ENCODE peak calls at places on chromosomes 13 and 19, in nine cellular contexts. R is left lung, S is AG10803, B is mucosa of descending colon, Q is astrocyte of the spinal cord, C is colonic mucosa, F is cardiac muscle cell, L is lung, A is AG04450. X is an unnamed sample.

GRCh38 chr13:55087085-55087484 is 2053.6 kb upstream of the PRR20A start:
- DNase-seq in F (no peak), C (no peak), B (no peak), L (no peak), Q (no peak), S (no peak), A (no peak), R (no peak), X (no peak)

GRCh38 chr13:113150545-113151365 is 7.7 kb upstream of the PROZ start:
- DNase-seq in A (no peak), Q (no peak), R (no peak), S (no peak), C (no peak), B (no peak), L (no peak), F (no peak), X (no peak)

GRCh38 chr13:28830580-28830979 is 10.4 kb downstream of the MTUS2 start:
- DNase-seq in L (no peak), F (no peak), Q (no peak), A (no peak), R (no peak), C (no peak), S (no peak), B (no peak), X (no peak)

GRCh38 chr13:43374621-43375020 is 351.2 kb downstream of the DNAJC15 start:
- DNase-seq in L (no peak), A (no peak), B (no peak), F (no peak), R (no peak), S (peak), C (no peak), Q (peak), X (no peak)

GRCh38 chr19:10085641-10086031 is 481 bp upstream of the SHFL start:
- DNase-seq in L (no peak), A (no peak), C (no peak), F (no peak), Q (no peak), R (no peak), S (no peak), B (no peak), X (no peak)

GRCh38 chr13:46211116-46211515 is 612 bp upstream of the LRRC63 start:
- DNase-seq in S (no peak), C (no peak), R (no peak), F (no peak), L (no peak), Q (peak), A (no peak), B (no peak), X (no peak)

GRCh38 chr13:30256713-30257432 is 50.5 kb downstream of the KATNAL1 start:
- DNase-seq in B (no peak), R (no peak), A (no peak), F (peak), S (peak), L (no peak), Q (no peak), C (no peak), X (no peak)

GRCh38 chr19:49855676-49856573 is 5.0 kb downstream of the PTOV1 start:
- DNase-seq in F (no peak), C (peak), B (no peak), Q (no peak), L (no peak), S (no peak), A (no peak), R (no peak), X (no peak)

GRCh38 chr13:23510979-23511735 is 59.1 kb upstream of the TNFRSF19 start:
- DNase-seq in R (no peak), L (no peak), C (no peak), A (no peak), F (peak), S (no peak), Q (peak), B (no peak), X (no peak)

GRCh38 chr19:40366697-40367561 is 18.4 kb downstream of the PLD3 start:
- DNase-seq in S (no peak), A (no peak), F (peak), C (no peak), Q (peak), L (peak), B (no peak), R (peak), X (no peak)

GRCh38 chr13:19088416-19088815 is 93.2 kb downstream of the TUBA3C start:
- DNase-seq in Q (no peak), S (no peak), F (no peak), A (no peak), C (no peak), R (no peak), L (peak), B (no peak), X (no peak)

GRCh38 chr13:113562085-113562749 is 22.3 kb upstream of the TFDP1 start:
- DNase-seq in C (peak), B (peak), F (peak), A (peak), L (peak), Q (peak), S (peak), R (peak), X (peak)

GRCh38 chr19:49064768-49065611 is at the start of gene NTF4:
- DNase-seq in C (peak), L (no peak), Q (no peak), B (peak), R (peak), F (peak), S (no peak), A (no peak), X (no peak)

GRCh38 chr13:41059466-41059865 is 1.8 kb upstream of the WBP4 start:
- DNase-seq in F (no peak), L (no peak), S (peak), R (no peak), B (no peak), Q (peak), A (no peak), C (no peak), X (no peak)

GRCh38 chr13:46317120-46317519 is 69.9 kb downstream of the RUBCNL start:
- DNase-seq in F (no peak), R (no peak), L (no peak), A (no peak), S (peak), C (no peak), Q (peak), B (no peak), X (no peak)

GRCh38 chr13:48235100-48235813 is 2.3 kb downstream of the ITM2B start:
- DNase-seq in C (no peak), F (peak), Q (peak), S (peak), B (no peak), A (no peak), L (no peak), R (no peak), X (no peak)

GRCh38 chr13:68257111-68257842 is 1027.1 kb upstream of the PCDH9 start:
- DNase-seq in F (no peak), A (no peak), S (no peak), L (no peak), B (no peak), C (no peak), R (no peak), Q (peak), X (no peak)

GRCh38 chr19:51172223-51172622 is 30.1 kb downstream of the SIGLEC7 start:
- DNase-seq in F (no peak), C (no peak), L (no peak), R (no peak), S (no peak), B (no peak), Q (no peak), A (no peak), X (no peak)

GRCh38 chr13:25375727-25376358 is 4.1 kb downstream of the ATP8A2 start:
- DNase-seq in L (peak), A (peak), R (no peak), B (no peak), C (peak), Q (peak), S (peak), F (peak), X (no peak)

GRCh38 chr19:55614711-55615552 is 9.4 kb downstream of the ZNF784 start:
- DNase-seq in A (no peak), R (no peak), F (no peak), B (no peak), Q (no peak), S (no peak), C (no peak), L (no peak), X (no peak)

GRCh38 chr13:24223341-24224231 is 63.1 kb downstream of the SPATA13 start:
- DNase-seq in F (no peak), L (no peak), A (no peak), R (no peak), C (no peak), S (no peak), B (no peak), Q (no peak), X (no peak)

GRCh38 chr19:58500242-58500641 is 11.6 kb downstream of the SLC27A5 start:
- DNase-seq in F (no peak), B (peak), R (no peak), L (no peak), S (no peak), C (no peak), A (no peak), Q (no peak), X (no peak)

GRCh38 chr19:49761625-49762311 is 1.3 kb downstream of the TSKS start:
- DNase-seq in F (peak), S (peak), R (no peak), A (no peak), C (no peak), L (no peak), Q (peak), B (no peak), X (no peak)

DNA sequence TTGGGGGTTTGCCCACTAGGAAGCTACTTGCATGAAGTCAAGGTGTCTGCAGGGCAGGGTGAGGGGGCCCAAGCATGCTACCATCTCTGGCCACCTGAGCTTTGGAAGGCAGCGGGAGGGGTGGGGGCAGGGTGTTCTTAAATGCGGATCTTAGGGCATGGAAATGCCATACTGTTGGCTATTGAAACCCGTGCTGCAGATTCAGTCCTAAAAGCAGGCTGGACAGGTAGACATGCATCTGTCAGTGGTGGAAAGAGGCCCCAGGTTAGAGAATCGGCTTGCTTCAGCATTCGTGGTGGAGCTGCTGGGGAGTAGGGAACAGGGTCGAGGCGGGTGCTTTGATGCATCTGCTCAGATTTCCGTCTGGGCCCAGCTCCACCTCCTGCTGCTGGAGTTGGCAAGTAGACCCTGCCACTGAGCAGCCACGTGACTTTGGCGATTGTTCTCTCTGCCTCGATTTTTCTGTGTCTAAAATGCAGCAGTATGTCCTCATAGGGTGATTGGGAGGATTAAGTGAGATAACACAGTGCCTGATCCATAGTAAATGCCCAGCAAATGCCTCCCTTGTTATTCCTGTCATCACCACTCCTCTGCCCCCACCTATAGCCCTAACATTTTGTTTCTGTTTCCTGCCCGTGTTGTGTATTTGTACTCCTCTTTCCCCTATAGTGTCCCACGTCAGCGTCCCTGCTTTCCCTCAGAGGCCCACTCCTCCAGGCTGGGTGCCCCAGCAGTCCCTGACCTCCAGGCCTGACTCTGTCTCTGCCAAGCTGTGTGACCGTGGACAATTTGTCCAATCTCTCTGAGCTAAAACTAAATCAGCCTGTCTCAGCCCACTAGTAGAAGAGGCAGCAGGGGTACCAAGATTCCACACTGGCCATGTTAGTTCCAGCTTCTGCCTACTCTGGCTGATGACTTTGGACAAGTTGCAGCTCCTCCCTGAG is 5.8 kb downstream of the PPP1R37 start:
- DNase-seq in C (no peak), A (no peak), R (no peak), S (peak), F (no peak), L (no peak), Q (peak), B (no peak), X (no peak)
- H3K4me3 ChIP-seq in C (no peak), A (peak), R (no peak), S (peak), F (no peak), L (no peak), Q (no peak), B (no peak), X (peak)

GRCh38 chr19:3653865-3654513 is 27.4 kb upstream of the CACTIN start:
- DNase-seq in R (no peak), Q (no peak), B (no peak), F (no peak), C (no peak), A (no peak), L (no peak), S (no peak), X (no peak)
- TF ChIP-seq CTCF in R (no peak), Q (peak), B (no peak), F (peak), C (no peak), A (no peak), L (no peak), S (peak), X (peak)

DNA sequence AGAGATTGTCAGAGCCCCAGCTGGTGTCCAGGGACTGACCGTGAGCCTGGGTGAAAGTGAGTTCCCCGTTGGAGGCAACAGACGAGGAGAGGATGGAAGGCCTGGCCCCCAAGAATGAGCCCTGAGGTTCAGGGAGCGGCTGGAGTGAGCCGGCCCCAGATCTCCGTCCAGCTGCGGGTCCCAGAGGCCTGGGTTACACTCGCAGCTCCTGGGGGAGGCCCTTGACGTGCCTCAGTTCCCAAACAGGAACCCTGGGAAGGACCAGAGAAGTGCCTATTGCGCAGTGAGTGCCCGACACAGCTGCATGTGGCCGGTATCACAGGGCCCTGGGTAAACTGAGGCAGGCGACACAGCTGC is 1.1 kb upstream of the ELANE start:
- DNase-seq in Q (no peak), B (no peak), R (no peak), C (no peak), A (no peak), F (no peak), S (no peak), L (no peak), X (no peak)
- H3K4me3 ChIP-seq in Q (no peak), B (no peak), R (no peak), C (no peak), A (peak), F (no peak), S (peak), L (no peak), X (no peak)

DNA sequence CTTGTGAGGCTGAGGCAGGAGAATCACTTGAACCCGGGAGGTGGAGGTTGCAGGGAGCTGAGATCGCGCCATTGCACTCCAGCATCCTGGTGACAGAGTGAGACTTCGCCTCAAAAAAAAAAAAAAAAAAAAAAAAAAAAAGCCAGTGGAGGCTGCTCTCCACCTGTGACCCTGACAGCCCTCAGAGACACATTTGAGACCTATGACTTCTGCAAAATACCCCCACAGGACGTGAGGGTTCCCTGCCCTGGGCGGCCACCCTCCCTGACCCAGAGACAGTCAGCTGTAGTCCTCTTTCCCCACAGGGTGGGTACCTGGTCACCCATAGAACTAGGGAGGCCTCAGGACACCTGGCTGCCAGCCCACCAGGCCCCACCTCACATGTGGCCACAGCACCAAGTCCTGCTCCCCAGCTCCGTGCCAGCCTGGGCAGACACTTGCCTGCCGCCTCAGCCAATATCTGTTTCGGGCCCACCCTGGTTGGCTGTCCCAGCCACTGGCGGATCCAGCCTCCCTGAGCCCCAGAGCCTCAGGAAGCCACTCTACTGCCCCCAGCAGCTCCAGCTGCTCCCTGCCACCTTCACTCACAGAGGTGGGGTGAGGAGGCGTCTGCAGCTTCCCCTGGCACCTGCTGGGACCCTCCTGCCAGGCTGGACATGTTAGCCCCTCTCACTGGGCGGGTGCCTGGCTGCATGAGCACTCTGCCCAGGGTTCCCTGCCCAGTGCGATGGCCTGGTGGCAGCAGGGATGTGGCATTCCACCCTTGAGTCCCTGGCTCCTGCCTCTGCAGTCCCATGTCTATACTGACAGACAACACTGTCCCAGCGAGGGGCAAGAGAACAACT is 7.0 kb downstream of the MKNK2 start:
- DNase-seq in L (no peak), B (peak), A (no peak), F (no peak), Q (no peak), S (no peak), C (no peak), R (no peak), X (no peak)
- TF ChIP-seq CTCF in L (no peak), B (no peak), A (no peak), F (no peak), Q (no peak), S (no peak), C (no peak), R (no peak), X (peak)

GRCh38 chr13:39034085-39034484 is 3.8 kb downstream of the PROSER1 start:
- DNase-seq in L (no peak), Q (no peak), C (no peak), F (no peak), S (no peak), R (no peak), B (no peak), A (no peak), X (no peak)
- H3K4me3 ChIP-seq in L (no peak), Q (no peak), C (no peak), F (no peak), S (no peak), R (no peak), B (no peak), A (no peak), X (no peak)

DNA sequence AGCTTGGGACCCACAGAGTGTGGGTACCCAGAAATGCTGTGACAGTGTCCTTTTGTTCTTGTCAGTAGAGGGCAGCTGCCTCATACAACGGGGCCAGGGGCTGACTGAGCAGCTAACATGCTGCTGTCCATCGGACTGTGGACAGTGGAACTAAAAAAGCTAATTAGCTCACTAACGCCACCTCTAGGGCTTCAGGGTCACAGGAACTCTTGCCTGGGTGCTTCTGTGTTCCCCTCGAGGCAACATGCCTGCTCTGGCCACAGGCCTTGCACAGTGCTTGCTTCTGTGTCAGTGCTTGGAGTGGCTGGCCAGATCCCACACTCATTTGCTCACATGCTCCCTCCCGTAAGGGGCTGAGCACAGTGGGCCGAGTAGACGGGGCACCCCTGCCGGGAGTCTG is 377.0 kb downstream of the OLFM4 start:
- DNase-seq in R (no peak), L (no peak), Q (no peak), F (peak), A (no peak), B (no peak), S (no peak), C (no peak), X (no peak)
- TF ChIP-seq CTCF in R (no peak), L (no peak), Q (no peak), F (no peak), A (no peak), B (no peak), S (no peak), C (no peak), X (no peak)

GRCh38 chr19:20664917-20665781 is 3.8 kb upstream of the ZNF626 start:
- DNase-seq in R (no peak), S (peak), B (no peak), L (no peak), Q (no peak), F (peak), C (peak), A (no peak), X (peak)
- H3K4me3 ChIP-seq in R (no peak), S (no peak), B (no peak), L (no peak), Q (no peak), F (no peak), C (no peak), A (no peak), X (peak)

GRCh38 chr13:110477711-110478245 is 83.7 kb downstream of the RAB20 start:
- DNase-seq in F (no peak), R (no peak), L (no peak), A (no peak), Q (no peak), B (no peak), C (no peak), S (no peak), X (no peak)
- TF ChIP-seq CTCF in F (no peak), R (no peak), L (no peak), A (no peak), Q (no peak), B (no peak), C (no peak), S (no peak), X (no peak)

GRCh38 chr13:32530841-32531253 is 7.7 kb downstream of the N4BP2L2 start:
- DNase-seq in L (no peak), C (peak), B (no peak), S (peak), R (no peak), Q (peak), F (no peak), A (peak), X (no peak)
- H3K4me3 ChIP-seq in L (no peak), C (no peak), B (no peak), S (no peak), R (no peak), Q (no peak), F (no peak), A (no peak), X (no peak)

DNA sequence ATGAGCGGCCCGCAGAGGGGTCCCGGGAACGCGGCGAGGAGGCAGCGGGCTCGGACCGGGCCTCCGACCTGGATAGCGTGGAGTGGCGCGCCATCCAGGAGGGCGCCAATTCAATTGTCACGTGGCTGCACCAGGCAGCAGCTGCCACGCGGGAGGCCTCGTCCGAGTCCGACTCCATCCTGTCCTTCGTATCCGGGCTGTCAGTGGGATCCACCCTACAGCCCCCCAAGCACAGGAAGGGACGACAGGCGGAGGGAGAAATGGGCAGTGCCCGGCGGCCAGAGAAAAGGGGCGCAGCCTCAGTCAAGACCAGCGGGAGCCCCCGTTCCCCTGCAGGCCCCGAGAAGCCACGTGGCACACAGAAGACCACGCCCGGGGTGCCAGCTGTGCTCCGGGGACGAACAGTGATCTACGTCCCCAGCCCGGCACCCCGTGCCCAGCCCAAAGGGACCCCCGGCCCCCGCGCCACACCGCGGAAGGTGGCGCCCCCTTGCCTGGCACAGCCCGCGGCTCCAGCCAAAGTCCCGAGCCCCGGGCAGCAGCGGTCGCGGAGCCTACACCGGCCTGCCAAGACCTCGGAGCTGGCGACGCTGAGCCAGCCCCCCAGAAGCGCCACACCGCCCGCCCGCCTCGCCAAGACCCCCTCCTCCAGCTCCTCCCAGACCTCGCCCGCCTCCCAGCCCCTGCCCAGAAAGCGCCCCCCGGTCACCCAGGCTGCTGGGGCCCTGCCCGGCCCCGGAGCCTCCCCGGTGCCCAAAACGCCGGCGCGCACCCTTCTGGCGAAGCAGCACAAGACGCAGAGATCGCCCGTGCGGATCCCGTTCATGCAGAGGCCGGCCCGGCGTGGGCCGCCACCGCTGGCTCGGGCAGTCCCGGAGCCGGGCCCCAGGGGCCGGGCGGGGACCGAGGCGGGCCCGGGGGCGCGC is 10.5 kb downstream of the C19orf25 start:
- DNase-seq in L (no peak), C (no peak), R (no peak), F (peak), A (no peak), B (peak), Q (no peak), S (peak), X (no peak)
- TF ChIP-seq CTCF in L (no peak), C (no peak), R (no peak), F (no peak), A (no peak), B (no peak), Q (no peak), S (no peak), X (no peak)

X was measured in retinal pigment epithelial cell.